ENCODE peak calls at places on chromosomes 16 and 17, in eight cellular contexts. V is breast epithelium, U is prostate gland, L is HCT116, D is upper lobe of left lung, Q is sigmoid colon, Y is endothelial cell of umbilical vein, J is GM12891. G is an unnamed sample.

GRCh38 chr16:79143026-79143425 is 457.5 kb downstream of the MAF start:
- DNase-seq in V (no peak), U (no peak), L (no peak), D (no peak), Q (no peak), Y (no peak), J (no peak), G (no peak)

GRCh38 chr16:89375021-89375420 is 115.3 kb downstream of the ANKRD11 start:
- DNase-seq in V (no peak), U (no peak), L (no peak), D (no peak), Q (no peak), Y (no peak), J (no peak), G (no peak)

GRCh38 chr17:74842599-74843351 is 16.9 kb downstream of the GRIN2C start:
- DNase-seq in V (no peak), U (peak), L (peak), D (peak), Q (no peak), Y (peak), J (peak), G (no peak)

GRCh38 chr17:9204623-9205329 is 183.5 kb downstream of the NTN1 start:
- DNase-seq in V (no peak), U (no peak), L (no peak), D (no peak), Q (no peak), Y (no peak), J (no peak), G (no peak)

GRCh38 chr16:82301108-82301755 is 131.2 kb upstream of the MPHOSPH6 start:
- DNase-seq in V (no peak), U (no peak), L (no peak), D (no peak), Q (no peak), Y (no peak), J (no peak), G (no peak)

GRCh38 chr16:28168991-28169554 is 42.7 kb downstream of the XPO6 start:
- DNase-seq in V (no peak), U (no peak), L (no peak), D (no peak), Q (no peak), Y (no peak), J (no peak), G (no peak)

GRCh38 chr17:41613277-41614082 is 913 bp upstream of the KRT16 start:
- DNase-seq in V (no peak), U (no peak), L (no peak), D (no peak), Q (peak), Y (no peak), J (no peak), G (no peak)

GRCh38 chr17:32882029-32882428 is 5.1 kb upstream of the MYO1D start:
- DNase-seq in V (no peak), U (no peak), L (no peak), D (no peak), Q (no peak), Y (no peak), J (no peak), G (peak)

GRCh38 chr16:81873843-81874752 is 95.0 kb downstream of the PLCG2 start:
- DNase-seq in V (no peak), U (peak), L (peak), D (peak), Q (no peak), Y (peak), J (peak), G (no peak)

GRCh38 chr16:10862432-10862831 is 14.6 kb upstream of the CIITA start:
- DNase-seq in V (no peak), U (no peak), L (peak), D (peak), Q (peak), Y (no peak), J (no peak), G (no peak)

GRCh38 chr16:88772871-88773811 is 11.9 kb downstream of the PIEZO1 start:
- DNase-seq in V (no peak), U (no peak), L (no peak), D (peak), Q (peak), Y (no peak), J (no peak), G (no peak)

GRCh38 chr16:53055603-53056527 is 1.1 kb downstream of the CHD9 start:
- DNase-seq in V (no peak), U (peak), L (no peak), D (peak), Q (peak), Y (peak), J (no peak), G (no peak)

GRCh38 chr16:70569752-70570151 is 46.1 kb downstream of the SF3B3 start:
- DNase-seq in V (no peak), U (no peak), L (no peak), D (no peak), Q (no peak), Y (no peak), J (no peak), G (no peak)

GRCh38 chr16:31351246-31351936 is 3.6 kb upstream of the ITGAX start:
- DNase-seq in V (no peak), U (no peak), L (no peak), D (no peak), Q (no peak), Y (no peak), J (no peak), G (no peak)

GRCh38 chr17:61480414-61480807 is 28.2 kb downstream of the TBX4 start:
- DNase-seq in V (no peak), U (no peak), L (no peak), D (peak), Q (peak), Y (no peak), J (no peak), G (no peak)

GRCh38 chr16:69561901-69562300 is 3.9 kb upstream of the NFAT5 start:
- DNase-seq in V (no peak), U (no peak), L (no peak), D (no peak), Q (no peak), Y (no peak), J (no peak), G (no peak)

GRCh38 chr17:73998246-73999220 is 204.9 kb upstream of the RPL38 start:
- DNase-seq in V (peak), U (peak), L (peak), D (peak), Q (no peak), Y (no peak), J (peak), G (no peak)

GRCh38 chr17:73066148-73066884 is 26.2 kb downstream of the SLC39A11 start:
- DNase-seq in V (no peak), U (no peak), L (no peak), D (no peak), Q (no peak), Y (no peak), J (no peak), G (no peak)

GRCh38 chr16:88566158-88566557 is 4.0 kb upstream of the ZC3H18 start:
- DNase-seq in V (no peak), U (no peak), L (peak), D (no peak), Q (no peak), Y (peak), J (no peak), G (no peak)

GRCh38 chr17:40107266-40107980 is 7.0 kb upstream of the NR1D1 start:
- DNase-seq in V (no peak), U (no peak), L (no peak), D (peak), Q (no peak), Y (no peak), J (no peak), G (no peak)

GRCh38 chr17:8468109-8468508 is 32.4 kb downstream of the NDEL1 start:
- DNase-seq in V (no peak), U (no peak), L (no peak), D (no peak), Q (no peak), Y (no peak), J (no peak), G (no peak)

GRCh38 chr16:4765511-4766474 is 1.2 kb downstream of the ZNF500 start:
- DNase-seq in V (no peak), U (no peak), L (no peak), D (no peak), Q (no peak), Y (no peak), J (no peak), G (no peak)

GRCh38 chr17:64020068-64020766 is at the start of gene ICAM2:
- DNase-seq in V (no peak), U (peak), L (no peak), D (peak), Q (peak), Y (peak), J (no peak), G (no peak)

GRCh38 chr17:34542700-34543336 is 36.6 kb upstream of the TMEM132E start:
- DNase-seq in V (no peak), U (peak), L (no peak), D (peak), Q (no peak), Y (peak), J (no peak), G (no peak)

DNA sequence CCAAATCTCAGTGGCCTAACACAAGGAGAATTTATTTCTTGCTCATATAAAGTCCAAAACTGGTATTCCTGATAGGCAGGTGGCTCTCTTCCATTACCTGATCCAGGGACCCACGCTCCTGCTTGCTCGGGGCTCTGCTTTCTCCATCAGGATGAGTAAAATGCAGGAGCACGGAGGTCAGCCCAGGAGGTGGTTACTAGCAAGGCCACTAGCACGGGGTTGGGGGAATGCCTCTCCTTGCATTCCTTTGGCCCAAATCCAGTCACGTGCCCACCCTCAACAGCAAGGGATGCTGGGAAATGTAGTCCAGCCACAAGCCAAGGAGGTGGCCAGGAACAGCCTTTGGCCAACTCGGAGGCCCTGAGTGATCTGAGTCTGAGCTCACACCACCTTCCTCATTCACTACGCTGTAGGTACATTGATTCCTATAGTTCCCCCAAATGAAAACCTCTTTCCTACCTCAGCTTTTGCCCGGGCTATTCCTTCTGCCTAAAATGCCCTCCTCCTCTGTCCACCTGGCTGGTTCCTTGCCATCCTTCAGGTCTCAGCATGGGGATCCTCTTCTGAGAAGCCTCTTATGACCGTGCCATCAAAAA is 38.3 kb upstream of the HAPSTR1 start:
- DNase-seq in V (no peak), U (no peak), L (peak), D (peak), Q (peak), Y (peak), J (no peak), G (no peak)
- TF ChIP-seq POLR2AphosphoS5 in V (no peak), U (no peak), L (peak), D (no peak), Q (no peak), Y (no peak), J (no peak), G (peak)

GRCh38 chr17:81869221-81870154 is 1.6 kb downstream of the ARHGDIA start:
- DNase-seq in V (no peak), U (no peak), L (no peak), D (no peak), Q (peak), Y (peak), J (no peak), G (no peak)
- TF ChIP-seq POLR2AphosphoS5 in V (no peak), U (no peak), L (no peak), D (no peak), Q (no peak), Y (no peak), J (no peak), G (no peak)

GRCh38 chr17:77374170-77374936 is 233.6 kb downstream of the SEC14L1 start:
- DNase-seq in V (peak), U (peak), L (no peak), D (peak), Q (peak), Y (peak), J (peak), G (peak)
- TF ChIP-seq POLR2AphosphoS5 in V (no peak), U (peak), L (no peak), D (peak), Q (peak), Y (no peak), J (no peak), G (peak)

GRCh38 chr16:67431077-67431804 is at the start of gene HSD11B2:
- DNase-seq in V (no peak), U (peak), L (peak), D (peak), Q (no peak), Y (peak), J (peak), G (no peak)
- TF ChIP-seq POLR2AphosphoS5 in V (no peak), U (peak), L (peak), D (no peak), Q (no peak), Y (peak), J (no peak), G (no peak)

GRCh38 chr17:15945493-15946209 is 721 bp downstream of the ADORA2B start:
- DNase-seq in V (no peak), U (no peak), L (no peak), D (no peak), Q (peak), Y (no peak), J (no peak), G (no peak)

GRCh38 chr17:15947331-15947730 is 2.4 kb downstream of the ADORA2B start:
- DNase-seq in V (no peak), U (no peak), L (no peak), D (no peak), Q (no peak), Y (peak), J (no peak), G (no peak)

GRCh38 chr17:15943971-15944719 is 785 bp upstream of the ADORA2B start:
- DNase-seq in V (no peak), U (no peak), L (no peak), D (no peak), Q (peak), Y (no peak), J (no peak), G (no peak)

GRCh38 chr17:15946611-15947120 is 1.7 kb downstream of the ADORA2B start:
- DNase-seq in V (no peak), U (no peak), L (no peak), D (no peak), Q (peak), Y (peak), J (no peak), G (no peak)

DNA sequence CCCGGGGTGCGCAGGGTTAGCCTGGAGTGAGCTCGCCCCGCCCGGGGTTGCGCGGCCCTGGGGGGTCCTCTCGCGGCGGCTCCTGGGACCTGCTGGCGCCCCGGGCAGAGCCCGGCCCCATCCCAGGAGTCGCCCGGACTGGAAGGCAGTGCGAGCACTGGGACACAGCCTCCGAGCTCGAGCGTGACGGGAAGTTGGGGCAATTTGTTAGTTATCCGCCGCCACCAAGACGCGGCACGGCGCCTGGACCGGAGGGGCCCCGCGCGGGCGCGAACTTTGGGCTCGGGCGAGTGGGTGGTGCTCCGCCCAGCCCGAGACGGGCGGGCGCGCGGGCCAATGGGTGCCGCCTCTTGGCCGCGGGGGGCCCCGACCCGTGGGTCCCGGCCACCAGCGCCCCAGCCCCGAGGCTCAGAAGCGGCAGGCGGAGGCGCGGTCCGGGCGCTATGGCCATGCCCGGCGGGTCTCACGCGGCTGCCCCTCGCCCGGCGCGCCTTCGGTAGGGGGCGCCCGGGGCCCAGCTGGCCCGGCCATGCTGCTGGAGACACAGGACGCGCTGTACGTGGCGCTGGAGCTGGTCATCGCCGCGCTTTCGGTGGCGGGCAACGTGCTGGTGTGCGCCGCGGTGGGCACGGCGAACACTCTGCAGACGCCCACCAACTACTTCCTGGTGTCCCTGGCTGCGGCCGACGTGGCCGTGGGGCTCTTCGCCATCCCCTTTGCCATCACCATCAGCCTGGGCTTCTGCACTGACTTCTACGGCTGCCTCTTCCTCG is at the start of gene ADORA2B:
- DNase-seq in V (no peak), U (peak), L (no peak), D (peak), Q (peak), Y (peak), J (peak), G (no peak)
- TF ChIP-seq POLR2AphosphoS5 in V (no peak), U (no peak), L (peak), D (no peak), Q (no peak), Y (peak), J (no peak), G (peak)

GRCh38 chr17:68302066-68302564 is 10.8 kb downstream of the ARSG start:
- DNase-seq in V (no peak), U (no peak), L (no peak), D (no peak), Q (no peak), Y (peak), J (no peak), G (no peak)
- TF ChIP-seq POLR2AphosphoS5 in V (no peak), U (no peak), L (no peak), D (no peak), Q (no peak), Y (peak), J (no peak), G (no peak)

GRCh38 chr17:44361292-44362055 is 2.2 kb downstream of the FAM171A2 start:
- DNase-seq in V (no peak), U (no peak), L (no peak), D (no peak), Q (no peak), Y (no peak), J (no peak), G (no peak)

GRCh38 chr17:44362056-44362355 is 1.6 kb downstream of the FAM171A2 start:
- DNase-seq in V (no peak), U (no peak), L (no peak), D (no peak), Q (no peak), Y (no peak), J (no peak), G (no peak)

GRCh38 chr17:44362964-44363612 is 565 bp downstream of the FAM171A2 start:
- DNase-seq in V (no peak), U (no peak), L (no peak), D (no peak), Q (no peak), Y (peak), J (no peak), G (no peak)

GRCh38 chr17:44362479-44362963 is 1.1 kb downstream of the FAM171A2 start:
- DNase-seq in V (no peak), U (no peak), L (no peak), D (no peak), Q (no peak), Y (peak), J (no peak), G (no peak)

DNA sequence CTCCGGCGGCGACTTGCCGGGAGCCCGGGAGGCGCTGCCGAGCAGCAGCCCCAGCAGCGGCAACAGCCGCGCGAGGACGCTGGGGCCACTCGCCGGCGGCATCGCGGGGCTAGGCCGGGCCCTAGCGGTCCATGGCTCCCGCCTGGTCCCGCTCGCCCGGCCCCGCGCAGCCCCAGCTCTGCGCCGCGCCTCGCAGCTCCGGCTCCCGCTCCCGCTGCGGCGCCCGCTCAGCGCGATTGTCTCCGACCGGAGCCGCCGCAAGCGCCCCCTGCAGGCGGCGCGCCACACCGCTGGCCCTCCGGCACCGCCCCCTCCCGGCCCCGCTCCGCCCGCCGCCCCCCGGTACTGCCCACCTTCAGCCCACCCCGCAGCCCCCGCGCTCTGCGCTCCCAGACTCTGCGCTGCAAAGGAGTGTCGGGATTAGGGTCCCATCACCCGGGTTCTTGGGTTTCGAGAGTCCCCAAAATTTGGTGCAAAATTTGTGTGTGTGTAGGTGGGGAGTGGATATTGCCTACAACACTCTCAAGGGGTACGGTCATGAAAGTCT is at the start of gene FAM171A2:
- DNase-seq in V (no peak), U (no peak), L (no peak), D (peak), Q (no peak), Y (peak), J (peak), G (no peak)
- TF ChIP-seq POLR2AphosphoS5 in V (no peak), U (no peak), L (peak), D (no peak), Q (no peak), Y (peak), J (no peak), G (no peak)

G was measured in esophagus muscularis mucosa.